ENCODE peak calls at places on chromosomes 4 and X, in eight cellular contexts. A is A549, M is pancreas, V is fibroblast of villous mesenchyme, O is foreskin fibroblast, Y is A673, Z is fibroblast of mammary gland, P is AG04449. S is an unnamed sample.

GRCh38 chr4:72451349-72451748 is 117.7 kb downstream of the ADAMTS3 start:
- DNase-seq in A (no peak), Z (peak; percentile 19), V (no peak), Y (no peak), M (peak; percentile 4), P (no peak), O (no peak), S (no peak)

GRCh38 chr4:150047546-150047945 is 30.7 kb upstream of the DCLK2 start:
- DNase-seq in Z (no peak), M (no peak), Y (no peak), O (no peak), A (no peak), V (no peak), P (no peak), S (no peak)

GRCh38 chrX:107710617-107711391 is 64.8 kb downstream of the TSC22D3 start:
- DNase-seq in Z (peak; percentile 97), M (no peak), A (peak; percentile 84), V (peak; percentile 96), O (peak; percentile 87), Y (peak; percentile 9), P (peak; percentile 77), S (peak; percentile 86)

GRCh38 chrX:102950908-102951866 is 14.1 kb downstream of the RAB40AL start:
- DNase-seq in A (peak; percentile 48), Z (peak; percentile 46), P (no peak), O (peak; percentile 26), Y (peak; percentile 74), V (peak; percentile 32), M (no peak), S (no peak)

GRCh38 chr4:82792912-82793649 is 5.5 kb downstream of the SCD5 start:
- DNase-seq in Z (no peak), A (no peak), Y (no peak), O (no peak), V (no peak), M (no peak), P (no peak), S (no peak)

GRCh38 chr4:14434483-14434882 is 567.8 kb upstream of the CPEB2 start:
- DNase-seq in V (no peak), Z (peak; percentile 27), A (no peak), Y (no peak), M (no peak), O (no peak), P (no peak), S (no peak)

GRCh38 chr4:95204873-95205272 is 343.9 kb downstream of the UNC5C start:
- DNase-seq in M (no peak), Z (no peak), V (peak; percentile 4), A (peak; percentile 34), Y (no peak), P (no peak), O (no peak), S (no peak)

GRCh38 chrX:16516473-16516872 is 133.5 kb upstream of the S100G start:
- DNase-seq in P (peak; percentile 5), Z (peak; percentile 8), Y (no peak), V (no peak), M (no peak), A (no peak), O (no peak), S (peak; percentile 46)

GRCh38 chr4:167234388-167234881 is at the start of gene SPOCK3:
- DNase-seq in M (peak; percentile 76), O (peak; percentile 19), Y (peak; percentile 31), Z (peak; percentile 16), A (peak; percentile 17), P (no peak), V (peak; percentile 3), S (no peak)

GRCh38 chr4:177263818-177264217 is 45.9 kb upstream of the NEIL3 start:
- DNase-seq in O (no peak), A (no peak), M (no peak), V (no peak), Y (no peak), Z (no peak), P (no peak), S (no peak)

GRCh38 chrX:140775211-140775610 is 65.7 kb downstream of the LINC00632 start:
- DNase-seq in Z (no peak), A (no peak), P (no peak), O (no peak), Y (no peak), V (no peak), M (no peak), S (no peak)

GRCh38 chrX:45860450-45860849 is 659.8 kb upstream of the DIPK2B start:
- DNase-seq in P (no peak), O (no peak), Z (no peak), Y (no peak), M (no peak), V (no peak), A (no peak), S (no peak)

GRCh38 chrX:118519411-118520205 is 24.0 kb downstream of the DOCK11 start:
- DNase-seq in A (no peak), P (no peak), Z (peak; percentile 81), O (peak; percentile 40), V (peak; percentile 60), Y (no peak), M (no peak), S (no peak)

GRCh38 chr4:114384629-114385028 is 214.0 kb upstream of the UGT8 start:
- DNase-seq in P (no peak), Y (peak; percentile 58), V (peak; percentile 49), A (peak; percentile 44), M (no peak), O (peak; percentile 34), Z (peak; percentile 71), S (no peak)

GRCh38 chrX:43750248-43750676 is 94.2 kb downstream of the MAOA start:
- DNase-seq in Z (peak; percentile 75), A (peak; percentile 55), V (peak; percentile 68), O (peak; percentile 79), Y (peak; percentile 82), P (no peak), M (no peak), S (peak; percentile 35)

GRCh38 chr4:146932111-146932510 is 13.6 kb downstream of the TTC29 start:
- DNase-seq in P (no peak), M (no peak), Y (no peak), O (no peak), A (no peak), Z (peak; percentile 19), V (peak; percentile 40), S (no peak)

GRCh38 chr4:8532245-8532781 is 47.9 kb upstream of the GPR78 start:
- DNase-seq in O (no peak), Y (no peak), Z (no peak), M (no peak), V (no peak), A (no peak), P (no peak), S (no peak)

GRCh38 chr4:14528921-14529320 is 473.4 kb upstream of the CPEB2 start:
- DNase-seq in A (no peak), V (no peak), O (no peak), P (no peak), Z (no peak), Y (no peak), M (no peak), S (no peak)

GRCh38 chr4:77454858-77455257 is 150.8 kb upstream of the CXCL13 start:
- DNase-seq in Y (no peak), V (no peak), A (no peak), O (no peak), Z (peak; percentile 43), P (no peak), M (no peak), S (no peak)
- H3K4me3 ChIP-seq in Y (no peak overlapping the region), V (no peak overlapping the region), A (no peak overlapping the region), O (no peak overlapping the region), Z (no peak overlapping the region), P (no peak overlapping the region), M (no peak overlapping the region), S (no peak overlapping the region)

GRCh38 chrX:48648299-48648698 is 35.3 kb upstream of the WAS start:
- DNase-seq in P (no peak), Z (peak; percentile 63), O (peak; percentile 34), Y (peak; percentile 58), A (peak; percentile 53), V (peak; percentile 54), M (no peak), S (peak; percentile 6)
- TF ChIP-seq CTCF in P (no peak), Z (peak; percentile 35), O (peak; percentile 20), Y (peak; percentile 45), A (peak; percentile 48), V (no peak), M (no peak), S (peak; percentile 25)

GRCh38 chrX:130174937-130175336 is 3.2 kb downstream of the RAB33A start:
- DNase-seq in O (no peak), M (no peak), Z (no peak), V (no peak), P (no peak), A (no peak), Y (no peak), S (no peak)

GRCh38 chrX:130172127-130172834 is 519 bp downstream of the RAB33A start:
- DNase-seq in Y (no peak), A (no peak), V (no peak), M (peak; percentile 58), Z (no peak), O (no peak), P (no peak), S (no peak)

GRCh38 chrX:130171446-130172126 is at the start of gene RAB33A:
- DNase-seq in Y (peak; percentile 37), O (no peak), Z (no peak), V (peak; percentile 24), M (peak; percentile 66), A (no peak), P (no peak), S (no peak)

GRCh38 chrX:130174051-130174704 is 2.4 kb downstream of the RAB33A start:
- DNase-seq in V (peak; percentile 90), P (no peak), O (peak; percentile 51), Y (no peak), A (no peak), Z (peak; percentile 74), M (no peak), S (peak; percentile 70)

DNA sequence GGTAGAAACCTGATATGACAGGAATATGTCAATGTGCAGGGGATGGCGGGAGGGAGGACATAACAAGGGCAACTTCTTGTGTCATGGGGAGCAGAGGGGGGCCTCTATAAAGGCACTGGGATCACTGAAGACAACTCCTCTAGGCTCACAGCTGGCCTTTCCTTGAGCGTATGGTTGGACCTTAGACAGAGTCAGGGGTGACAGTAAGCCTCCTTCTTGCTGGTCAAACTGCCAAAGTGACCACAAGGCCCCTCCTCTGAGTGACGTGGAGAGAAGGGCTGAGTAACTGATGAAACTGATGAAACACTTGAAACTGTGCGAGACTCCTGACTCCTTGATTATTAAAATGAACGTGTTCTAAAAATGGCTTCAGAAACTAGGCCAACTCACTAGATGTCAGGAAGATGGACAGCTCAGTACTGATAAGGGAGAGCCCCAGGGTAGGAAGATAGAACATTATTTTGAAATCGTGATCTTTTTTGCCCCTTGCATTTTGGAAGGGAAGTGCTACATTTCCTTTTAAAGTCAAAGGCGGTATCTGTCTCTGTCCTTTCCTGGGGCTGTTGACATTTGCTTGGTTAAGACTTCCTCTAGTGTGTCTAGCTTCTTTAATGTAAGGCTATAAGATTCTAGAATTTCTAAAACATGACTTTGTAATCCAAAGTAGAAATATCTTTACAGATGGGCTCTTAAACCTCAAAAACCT is 1.6 kb downstream of the RAB33A start:
- DNase-seq in M (no peak), Y (no peak), P (no peak), Z (peak; percentile 88), A (no peak), V (peak; percentile 90), O (peak; percentile 73), S (peak; percentile 53)
- H3K4me3 ChIP-seq in M (no peak overlapping the region), Y (peak overlapping the region; percentile 60), P (no peak overlapping the region), Z (no peak overlapping the region), A (no peak overlapping the region), V (no peak overlapping the region), O (peak overlapping the region; percentile 56), S (no peak overlapping the region)

DNA sequence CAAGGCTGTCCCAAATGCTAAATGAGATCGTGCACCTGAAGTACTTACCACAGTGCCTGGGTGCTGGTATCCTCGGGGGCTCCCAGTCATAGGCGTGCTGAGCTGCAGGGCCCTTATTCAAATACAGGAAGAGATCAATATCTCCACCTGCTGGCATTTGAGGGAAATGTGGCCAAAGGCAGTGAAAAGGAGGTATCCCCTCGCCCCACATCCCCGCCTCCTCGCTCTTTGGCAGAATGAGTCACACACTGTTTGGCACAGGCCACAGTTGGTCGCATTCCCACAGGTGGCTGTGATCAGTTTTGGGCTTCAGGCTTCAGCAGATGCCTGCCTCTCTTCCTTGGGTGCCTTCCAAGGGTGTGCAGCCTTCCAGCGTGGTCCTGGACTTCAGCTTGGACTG is 28.4 kb downstream of the ZNF185 start:
- DNase-seq in P (peak; percentile 4), M (no peak), Z (peak; percentile 74), A (peak; percentile 64), O (peak; percentile 67), Y (peak; percentile 86), V (peak; percentile 49), S (no peak)
- TF ChIP-seq CTCF in P (peak; percentile 50), M (peak; percentile 14), Z (peak; percentile 45), A (peak; percentile 49), O (peak; percentile 39), Y (peak; percentile 63), V (peak; percentile 46), S (peak; percentile 51)